ENCODE peak calls at places on chromosome 12, in four cellular contexts. G, B, J and R are unnamed samples.

GRCh38 chr12:75505706-75506312 is 5.6 kb downstream of the KRR1 start:
- DNase-seq in B (peak), J (no peak), G (no peak), R (no peak)

GRCh38 chr12:11581179-11581755 is 68.2 kb upstream of the ETV6 start:
- DNase-seq in B (peak), J (peak), G (peak), R (peak)

GRCh38 chr12:52005903-52006703 is 643 bp upstream of the TAMALIN start:
- DNase-seq in G (no peak), J (no peak), B (no peak), R (peak)

GRCh38 chr12:124294686-124295315 is at the start of gene RFLNA:
- DNase-seq in G (no peak), B (no peak), J (peak), R (peak)

GRCh38 chr12:85527192-85527591 is 247.2 kb downstream of the ALX1 start:
- DNase-seq in J (no peak), G (no peak), B (no peak), R (no peak)

GRCh38 chr12:12505544-12506501 is 56.8 kb downstream of the DUSP16 start:
- DNase-seq in G (peak), B (peak), J (peak), R (no peak)

GRCh38 chr12:104022816-104023215 is 27.2 kb downstream of the GLT8D2 start:
- DNase-seq in B (no peak), J (no peak), G (no peak), R (no peak)

GRCh38 chr12:93571360-93571853 is 1.1 kb upstream of the SOCS2 start:
- DNase-seq in G (peak), B (peak), J (peak), R (peak)

GRCh38 chr12:101594700-101595099 is at the start of gene MYBPC1:
- DNase-seq in G (no peak), J (no peak), B (no peak), R (no peak)

GRCh38 chr12:25689996-25690501 is 137.0 kb upstream of the LMNTD1 start:
- DNase-seq in J (peak), B (no peak), G (no peak), R (no peak)

GRCh38 chr12:16285586-16285985 is 8.1 kb upstream of the SLC15A5 start:
- DNase-seq in B (no peak), J (no peak), G (no peak), R (no peak)

GRCh38 chr12:41962171-41962572 is 182.5 kb downstream of the GXYLT1 start:
- DNase-seq in B (no peak), G (no peak), J (no peak), R (no peak)

GRCh38 chr12:4766445-4766844 is 46.2 kb downstream of the GALNT8 start:
- DNase-seq in G (no peak), J (no peak), B (no peak), R (no peak)

GRCh38 chr12:116483959-116484699 is 75.1 kb upstream of the MAP1LC3B2 start:
- DNase-seq in B (no peak), J (peak), G (peak), R (no peak)

GRCh38 chr12:132315507-132315906 is 13.9 kb downstream of the GALNT9 start:
- DNase-seq in B (no peak), J (no peak), G (no peak), R (no peak)

GRCh38 chr12:1552978-1553471 is 41.4 kb downstream of the FBXL14 start:
- DNase-seq in B (no peak), J (no peak), G (no peak), R (no peak)

GRCh38 chr12:13749380-13749779 is 232.0 kb downstream of the GRIN2B start:
- DNase-seq in J (no peak), B (no peak), G (no peak), R (peak)

GRCh38 chr12:122888232-122888752 is 7.6 kb downstream of the VPS37B start:
- DNase-seq in G (no peak), B (peak), J (no peak), R (peak)

GRCh38 chr12:9604288-9604687 is 3.4 kb downstream of the KLRB1 start:
- DNase-seq in B (no peak), J (no peak), G (no peak), R (no peak)

GRCh38 chr12:76781321-76781720 is 17.4 kb downstream of the ZDHHC17 start:
- DNase-seq in B (no peak), J (no peak), G (peak), R (no peak)

GRCh38 chr12:14993537-14994266 is 20.9 kb downstream of the PDE6H start:
- DNase-seq in J (no peak), B (no peak), G (no peak), R (no peak)

GRCh38 chr12:64083285-64084210 is 138.5 kb downstream of the KICS2 start:
- DNase-seq in J (peak), B (no peak), G (no peak), R (no peak)

GRCh38 chr12:100443434-100443833 is 30.2 kb upstream of the NR1H4 start:
- DNase-seq in J (no peak), G (no peak), B (no peak), R (no peak)

GRCh38 chr12:124941170-124941527 is 26.7 kb upstream of the UBC start:
- DNase-seq in B (no peak), J (no peak), G (no peak), R (no peak)

GRCh38 chr12:31588976-31589375 is 2.0 kb downstream of the DENND5B start:
- DNase-seq in B (no peak), G (no peak), J (no peak), R (no peak)

GRCh38 chr12:56593909-56594621 is 36.1 kb downstream of the BAZ2A start:
- DNase-seq in B (peak), G (peak), J (peak), R (peak)

GRCh38 chr12:102430661-102431060 is 49.7 kb downstream of the IGF1 start:
- DNase-seq in B (no peak), J (no peak), G (no peak), R (no peak)

GRCh38 chr12:50276912-50277671 is 6.2 kb downstream of the LIMA1 start:
- DNase-seq in G (no peak), J (peak), B (no peak), R (no peak)

GRCh38 chr12:67364228-67364627 is 95.1 kb downstream of the CAND1 start:
- DNase-seq in J (no peak), G (no peak), B (no peak), R (no peak)

GRCh38 chr12:65962921-65963883 is 138.9 kb downstream of the HMGA2 start:
- DNase-seq in B (no peak), G (peak), J (peak), R (peak)

GRCh38 chr12:115998119-115998633 is 279.3 kb downstream of the MED13L start:
- DNase-seq in G (peak), J (peak), B (peak), R (peak)

GRCh38 chr12:8054821-8055220 is 11.3 kb downstream of the C3AR1 start:
- DNase-seq in G (no peak), B (no peak), J (no peak), R (no peak)

GRCh38 chr12:121489874-121490273 is 90.0 kb downstream of the RNF34 start:
- DNase-seq in G (no peak), J (no peak), B (no peak), R (no peak)

GRCh38 chr12:121490401-121491257 is 90.2 kb downstream of the KDM2B start:
- DNase-seq in B (peak), G (no peak), J (no peak), R (no peak)

GRCh38 chr12:121499929-121500793 is 80.7 kb downstream of the KDM2B start:
- DNase-seq in G (peak), J (peak), B (peak), R (peak)

GRCh38 chr12:121495746-121496145 is 85.1 kb downstream of the KDM2B start:
- DNase-seq in G (no peak), J (no peak), B (no peak), R (no peak)

DNA sequence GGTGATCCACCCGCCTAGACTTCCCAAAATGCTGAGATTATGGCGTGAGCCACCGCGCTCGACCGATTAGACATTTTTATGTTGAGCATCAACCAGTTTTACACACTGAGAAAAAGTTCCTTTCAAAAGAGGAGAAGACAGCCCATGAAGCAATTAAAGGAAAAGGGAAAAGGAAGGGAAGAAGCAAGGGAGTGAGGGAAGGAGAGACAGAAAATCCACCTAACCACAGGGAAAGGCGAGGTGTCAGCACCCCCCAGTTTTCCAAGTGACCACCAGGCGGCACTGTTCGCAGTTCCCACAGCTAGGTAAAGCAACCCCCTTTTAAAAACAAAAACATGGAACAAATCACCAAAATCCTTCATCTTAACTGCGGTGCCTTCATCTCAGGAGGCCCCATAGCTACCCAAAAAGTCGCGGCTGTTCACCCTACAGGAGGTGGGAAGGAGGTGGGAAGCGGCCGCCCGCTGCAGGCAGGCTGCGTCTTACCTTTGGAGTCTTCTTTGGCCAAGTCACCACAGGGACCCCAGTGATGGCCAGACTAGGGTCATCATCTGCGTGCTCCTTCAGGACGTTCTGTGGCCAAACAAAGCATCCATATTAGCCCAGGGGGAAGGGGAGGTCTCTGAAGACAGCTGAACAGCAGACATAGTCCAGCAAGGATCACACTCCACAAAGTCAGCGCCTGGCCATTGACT is 86.6 kb downstream of the KDM2B start:
- DNase-seq in B (no peak), J (peak), G (peak), R (peak)
- TF ChIP-seq FOXJ3 in B (no peak), J (no peak), G (no peak), R (no peak)

DNA sequence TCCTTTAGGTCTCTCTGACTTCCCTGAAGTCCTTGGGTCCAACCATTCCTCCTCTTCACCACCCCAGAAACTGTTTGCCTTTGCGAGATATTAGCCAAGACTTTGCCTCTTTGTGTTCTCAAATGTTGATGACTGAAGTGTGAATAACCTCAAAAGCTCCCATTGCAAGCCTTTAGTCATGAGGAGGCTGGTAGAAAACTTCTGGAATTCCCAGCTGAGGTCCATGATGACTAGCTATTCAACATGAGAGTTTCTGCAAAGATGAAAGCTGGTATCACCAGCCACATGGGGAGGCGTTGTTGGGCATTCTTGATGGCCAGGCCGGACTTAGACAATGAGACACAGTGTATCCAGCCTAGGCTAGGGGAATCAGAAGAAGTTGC is 111.7 kb downstream of the TBX5 start:
- DNase-seq in B (no peak), J (no peak), G (no peak), R (no peak)
- TF ChIP-seq FOXJ3 in B (no peak), J (no peak), G (no peak), R (no peak)

GRCh38 chr12:113093409-113094101 is 37.0 kb downstream of the DTX1 start:
- DNase-seq in G (no peak), B (no peak), J (no peak), R (no peak)

GRCh38 chr12:113095405-113095804 is 38.9 kb downstream of the DTX1 start:
- DNase-seq in B (no peak), J (no peak), G (no peak), R (no peak)

GRCh38 chr12:113096675-113097461 is 38.7 kb downstream of the RASAL1 start:
- DNase-seq in J (no peak), G (no peak), B (no peak), R (no peak)

GRCh38 chr12:113092478-113093408 is 36.2 kb downstream of the DTX1 start:
- DNase-seq in B (no peak), J (no peak), G (peak), R (peak)

DNA sequence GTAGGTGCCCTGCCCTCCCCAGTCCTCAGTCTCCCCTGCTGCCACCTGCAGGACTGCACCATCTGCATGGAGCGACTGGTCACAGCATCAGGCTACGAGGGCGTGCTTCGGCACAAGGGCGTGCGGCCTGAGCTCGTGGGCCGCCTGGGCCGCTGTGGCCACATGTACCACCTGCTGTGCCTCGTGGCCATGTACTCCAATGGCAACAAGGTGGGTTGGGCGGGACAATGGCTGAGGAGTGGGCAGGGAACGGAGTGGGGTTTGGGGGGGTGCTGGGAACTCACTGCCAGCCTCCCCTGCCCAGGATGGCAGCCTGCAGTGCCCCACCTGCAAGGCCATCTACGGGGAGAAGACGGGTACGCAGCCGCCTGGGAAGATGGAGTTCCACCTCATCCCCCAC is 38.2 kb downstream of the DTX1 start:
- DNase-seq in B (no peak), J (no peak), G (no peak), R (no peak)
- TF ChIP-seq FOXJ3 in B (no peak), J (no peak), G (no peak), R (no peak)

GRCh38 chr12:54232790-54233189 is 44.0 kb upstream of the SMUG1 start:
- DNase-seq in G (no peak), J (no peak), B (no peak), R (no peak)
- TF ChIP-seq FOXJ3 in G (no peak), J (no peak), B (no peak), R (no peak)

GRCh38 chr12:91507754-91508153 is 325.1 kb upstream of the DCN start:
- DNase-seq in G (no peak), J (no peak), B (no peak), R (no peak)

GRCh38 chr12:91511795-91512420 is 329.3 kb upstream of the DCN start:
- DNase-seq in G (no peak), J (no peak), B (no peak), R (no peak)

GRCh38 chr12:91515944-91516739 is 333.5 kb upstream of the DCN start:
- DNase-seq in G (no peak), J (no peak), B (no peak), R (no peak)

DNA sequence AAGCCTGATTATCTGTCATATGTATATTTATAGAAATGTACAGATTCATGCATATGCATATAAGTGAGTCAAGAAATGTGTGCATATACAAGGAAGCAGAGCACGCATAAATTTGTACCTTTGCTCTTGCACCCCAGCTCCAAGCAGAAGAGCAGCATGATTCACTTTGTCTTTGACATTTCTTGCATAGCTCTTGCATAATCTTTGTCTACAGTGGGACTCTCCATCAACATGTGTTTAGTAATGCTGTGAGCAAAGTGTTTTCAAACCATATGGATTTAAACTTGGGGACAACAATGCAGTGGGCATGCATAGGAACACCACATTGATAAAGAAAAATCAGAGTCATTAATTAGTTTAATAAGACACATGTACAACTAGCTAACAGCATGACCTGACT is 330.7 kb upstream of the DCN start:
- DNase-seq in G (no peak), J (no peak), B (no peak), R (no peak)
- TF ChIP-seq FOXJ3 in G (no peak), J (no peak), B (no peak), R (no peak)

GRCh38 chr12:95642583-95642982 is 91.3 kb upstream of the USP44 start:
- DNase-seq in G (no peak), B (no peak), J (no peak), R (no peak)
- TF ChIP-seq FOXJ3 in G (no peak), B (no peak), J (no peak), R (no peak)

GRCh38 chr12:3325736-3326135 is 165.3 kb upstream of the PRMT8 start:
- DNase-seq in J (no peak), B (no peak), G (no peak), R (no peak)
- TF ChIP-seq FOXJ3 in J (no peak), B (no peak), G (no peak), R (no peak)

GRCh38 chr12:47276253-47277070 is 196.7 kb upstream of the AMIGO2 start:
- DNase-seq in B (peak), J (no peak), G (peak), R (no peak)
- TF ChIP-seq FOXJ3 in B (no peak), J (no peak), G (no peak), R (no peak)

DNA sequence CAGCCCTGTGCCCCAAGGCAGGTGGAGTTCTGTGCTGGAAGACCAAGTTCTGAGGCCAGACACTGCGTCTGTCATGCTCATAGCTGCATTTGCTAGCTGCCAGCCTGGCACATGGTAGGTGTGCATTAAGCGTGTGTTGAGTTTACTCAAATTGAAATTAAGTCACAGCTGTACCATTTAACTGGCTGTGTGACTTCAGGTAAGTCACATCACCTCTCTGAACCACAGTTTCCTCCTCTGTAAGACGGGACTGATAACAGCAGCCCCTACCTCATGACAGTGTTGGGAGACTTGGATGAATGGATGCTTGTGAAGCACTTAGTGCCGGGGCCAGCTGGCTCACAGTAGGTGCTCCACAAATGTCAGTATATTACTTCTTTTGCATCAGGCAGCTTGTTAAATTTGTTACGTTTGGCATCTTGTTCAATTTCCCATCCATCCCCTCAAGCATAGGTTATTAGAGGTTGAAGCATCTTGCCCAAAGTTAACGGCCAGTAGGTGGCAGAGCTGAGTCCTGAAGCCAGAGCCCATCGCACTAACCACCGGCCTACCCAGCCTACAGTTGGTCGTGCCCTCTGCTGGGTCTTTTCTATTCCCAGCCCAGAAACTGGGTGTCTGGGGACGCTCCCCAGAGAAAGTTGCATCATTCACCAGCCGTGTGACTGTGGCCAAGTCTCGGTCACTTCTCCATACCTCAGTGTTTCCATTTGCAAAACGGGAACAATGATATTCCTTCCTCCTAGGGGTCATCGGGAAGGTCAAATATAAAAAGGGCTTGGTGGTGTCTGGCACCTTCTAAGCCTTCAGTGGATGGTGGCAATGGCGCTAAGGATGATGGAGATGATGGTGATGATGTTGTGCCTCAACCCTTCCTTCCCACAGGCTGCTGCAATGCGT is 4.5 kb downstream of the DAO start:
- DNase-seq in B (peak), J (peak), G (peak), R (peak)
- TF ChIP-seq FOXJ3 in B (no peak), J (no peak), G (no peak), R (no peak)